ENCODE peak calls at places on chromosomes 2 and 18, in nine cellular contexts. One of them, this sample, is unnamed. For H3K36me3 and H3K9me3, the result is how much of the 10 kb centered on the place peaks cover.

GRCh38 chr2:70069049-70069448 is 18.2 kb upstream of the PCBP1 start:
- DNase-seq in neuronal stem cell: no peak
- DNase-seq in aorta: no peak
- DNase-seq in heart left ventricle: no peak
- DNase-seq in body of pancreas: no peak
- DNase-seq in esophagus squamous epithelium: no peak
- DNase-seq in CD8-positive, alpha-beta T cell: peak
- DNase-seq in MM.1S: peak
- DNase-seq in spleen: no peak
- DNase-seq in this sample: peak

GRCh38 chr2:232653441-232653840 is 20.0 kb downstream of the EFHD1 start:
- DNase-seq in neuronal stem cell: no peak
- DNase-seq in aorta: no peak
- DNase-seq in heart left ventricle: no peak
- DNase-seq in body of pancreas: no peak
- DNase-seq in esophagus squamous epithelium: no peak
- DNase-seq in CD8-positive, alpha-beta T cell: no peak
- DNase-seq in MM.1S: no peak
- DNase-seq in spleen: no peak
- DNase-seq in this sample: no peak

GRCh38 chr2:151803811-151804210 is 24.4 kb downstream of the ARL5A start:
- DNase-seq in neuronal stem cell: no peak
- DNase-seq in aorta: no peak
- DNase-seq in heart left ventricle: no peak
- DNase-seq in body of pancreas: no peak
- DNase-seq in esophagus squamous epithelium: no peak
- DNase-seq in CD8-positive, alpha-beta T cell: no peak
- DNase-seq in MM.1S: no peak
- DNase-seq in spleen: no peak
- DNase-seq in this sample: no peak

GRCh38 chr2:107712857-107713256 is 113.8 kb upstream of the RGPD4 start:
- DNase-seq in neuronal stem cell: no peak
- DNase-seq in aorta: no peak
- DNase-seq in heart left ventricle: no peak
- DNase-seq in body of pancreas: no peak
- DNase-seq in esophagus squamous epithelium: no peak
- DNase-seq in CD8-positive, alpha-beta T cell: no peak
- DNase-seq in MM.1S: peak
- DNase-seq in spleen: no peak
- DNase-seq in this sample: no peak

GRCh38 chr2:205461678-205462665 is 220.3 kb upstream of the NRP2 start:
- DNase-seq in neuronal stem cell: no peak
- DNase-seq in aorta: no peak
- DNase-seq in heart left ventricle: no peak
- DNase-seq in body of pancreas: no peak
- DNase-seq in esophagus squamous epithelium: no peak
- DNase-seq in CD8-positive, alpha-beta T cell: no peak
- DNase-seq in MM.1S: no peak
- DNase-seq in spleen: no peak
- DNase-seq in this sample: no peak

GRCh38 chr2:24409166-24409565 is 48.8 kb upstream of the ITSN2 start:
- DNase-seq in neuronal stem cell: no peak
- DNase-seq in aorta: no peak
- DNase-seq in heart left ventricle: no peak
- DNase-seq in body of pancreas: no peak
- DNase-seq in esophagus squamous epithelium: no peak
- DNase-seq in CD8-positive, alpha-beta T cell: no peak
- DNase-seq in MM.1S: no peak
- DNase-seq in spleen: no peak
- DNase-seq in this sample: no peak

GRCh38 chr2:27378096-27378808 is 2.3 kb downstream of the ZNF513 start:
- DNase-seq in neuronal stem cell: no peak
- DNase-seq in aorta: no peak
- DNase-seq in heart left ventricle: peak
- DNase-seq in body of pancreas: peak
- DNase-seq in esophagus squamous epithelium: no peak
- DNase-seq in CD8-positive, alpha-beta T cell: peak
- DNase-seq in MM.1S: no peak
- DNase-seq in spleen: peak
- DNase-seq in this sample: no peak

GRCh38 chr18:60675801-60676200 is 303.2 kb upstream of the MC4R start:
- DNase-seq in neuronal stem cell: no peak
- DNase-seq in aorta: no peak
- DNase-seq in heart left ventricle: no peak
- DNase-seq in body of pancreas: peak
- DNase-seq in esophagus squamous epithelium: no peak
- DNase-seq in CD8-positive, alpha-beta T cell: no peak
- DNase-seq in MM.1S: no peak
- DNase-seq in spleen: no peak
- DNase-seq in this sample: no peak

GRCh38 chr2:11344956-11345671 is 678 bp upstream of the ROCK2 start:
- DNase-seq in neuronal stem cell: peak
- DNase-seq in aorta: peak
- DNase-seq in heart left ventricle: peak
- DNase-seq in body of pancreas: peak
- DNase-seq in esophagus squamous epithelium: no peak
- DNase-seq in CD8-positive, alpha-beta T cell: no peak
- DNase-seq in MM.1S: peak
- DNase-seq in spleen: no peak
- DNase-seq in this sample: peak

GRCh38 chr2:4976407-4976806 is 715.8 kb upstream of the SOX11 start:
- DNase-seq in neuronal stem cell: no peak
- DNase-seq in aorta: no peak
- DNase-seq in heart left ventricle: no peak
- DNase-seq in body of pancreas: no peak
- DNase-seq in esophagus squamous epithelium: no peak
- DNase-seq in CD8-positive, alpha-beta T cell: no peak
- DNase-seq in MM.1S: no peak
- DNase-seq in spleen: no peak
- DNase-seq in this sample: no peak

GRCh38 chr2:138421315-138421970 is 80.1 kb upstream of the SPOPL start:
- DNase-seq in neuronal stem cell: no peak
- DNase-seq in aorta: no peak
- DNase-seq in heart left ventricle: no peak
- DNase-seq in body of pancreas: no peak
- DNase-seq in esophagus squamous epithelium: no peak
- DNase-seq in CD8-positive, alpha-beta T cell: no peak
- DNase-seq in MM.1S: no peak
- DNase-seq in spleen: no peak
- DNase-seq in this sample: no peak

GRCh38 chr2:173286153-173286809 is 68.4 kb upstream of the CDCA7 start:
- DNase-seq in neuronal stem cell: no peak
- DNase-seq in aorta: no peak
- DNase-seq in heart left ventricle: no peak
- DNase-seq in body of pancreas: no peak
- DNase-seq in esophagus squamous epithelium: no peak
- DNase-seq in CD8-positive, alpha-beta T cell: no peak
- DNase-seq in MM.1S: no peak
- DNase-seq in spleen: no peak
- DNase-seq in this sample: no peak

GRCh38 chr2:111659361-111660281 is 224.4 kb downstream of the ANAPC1 start:
- DNase-seq in neuronal stem cell: no peak
- DNase-seq in aorta: peak
- DNase-seq in heart left ventricle: peak
- DNase-seq in body of pancreas: peak
- DNase-seq in esophagus squamous epithelium: peak
- DNase-seq in CD8-positive, alpha-beta T cell: no peak
- DNase-seq in MM.1S: peak
- DNase-seq in spleen: no peak
- DNase-seq in this sample: peak

GRCh38 chr2:212712466-212712865 is 173.9 kb upstream of the ERBB4 start:
- DNase-seq in neuronal stem cell: no peak
- DNase-seq in aorta: no peak
- DNase-seq in heart left ventricle: no peak
- DNase-seq in body of pancreas: no peak
- DNase-seq in esophagus squamous epithelium: no peak
- DNase-seq in CD8-positive, alpha-beta T cell: no peak
- DNase-seq in MM.1S: no peak
- DNase-seq in spleen: no peak
- DNase-seq in this sample: no peak

GRCh38 chr18:37385846-37386435 is 179.7 kb downstream of the CELF4 start:
- DNase-seq in neuronal stem cell: peak
- DNase-seq in aorta: no peak
- DNase-seq in heart left ventricle: no peak
- DNase-seq in body of pancreas: no peak
- DNase-seq in esophagus squamous epithelium: no peak
- DNase-seq in CD8-positive, alpha-beta T cell: no peak
- DNase-seq in MM.1S: peak
- DNase-seq in spleen: no peak
- DNase-seq in this sample: no peak

GRCh38 chr2:38959464-38959863 is 69.8 kb downstream of the ARHGEF33 start:
- DNase-seq in neuronal stem cell: no peak
- DNase-seq in aorta: no peak
- DNase-seq in heart left ventricle: peak
- DNase-seq in body of pancreas: no peak
- DNase-seq in esophagus squamous epithelium: no peak
- DNase-seq in CD8-positive, alpha-beta T cell: no peak
- DNase-seq in MM.1S: no peak
- DNase-seq in spleen: peak
- DNase-seq in this sample: no peak

GRCh38 chr18:23523429-23524212 is 20.3 kb downstream of the RMC1 start:
- DNase-seq in neuronal stem cell: no peak
- DNase-seq in aorta: peak
- DNase-seq in heart left ventricle: no peak
- DNase-seq in body of pancreas: no peak
- DNase-seq in esophagus squamous epithelium: no peak
- DNase-seq in CD8-positive, alpha-beta T cell: no peak
- DNase-seq in MM.1S: no peak
- DNase-seq in spleen: no peak
- DNase-seq in this sample: no peak

GRCh38 chr18:53819174-53819573 is 405.3 kb downstream of the MBD2 start:
- DNase-seq in neuronal stem cell: no peak
- DNase-seq in aorta: no peak
- DNase-seq in heart left ventricle: peak
- DNase-seq in body of pancreas: no peak
- DNase-seq in esophagus squamous epithelium: no peak
- DNase-seq in CD8-positive, alpha-beta T cell: no peak
- DNase-seq in MM.1S: no peak
- DNase-seq in spleen: no peak
- DNase-seq in this sample: no peak

DNA sequence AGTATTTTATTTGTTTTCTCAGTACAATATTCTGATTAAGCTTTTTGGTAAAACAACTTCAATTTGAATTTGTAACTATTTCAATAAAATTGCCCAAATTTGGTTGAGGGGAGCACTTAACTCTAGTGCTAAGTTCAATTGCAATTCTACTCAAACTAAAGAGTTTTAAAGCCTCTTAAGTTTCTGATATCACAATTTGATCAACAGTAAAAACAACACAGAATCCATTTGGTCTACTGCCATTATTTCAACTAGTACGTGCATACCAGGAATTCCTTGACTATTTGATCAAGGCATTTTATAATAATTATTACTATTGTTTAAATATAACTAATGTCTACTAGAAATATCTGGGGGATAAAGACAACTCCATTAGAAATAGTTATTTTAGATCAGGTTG is 150.9 kb downstream of the ROCK1 start:
- DNase-seq in neuronal stem cell: no peak
- DNase-seq in aorta: no peak
- DNase-seq in heart left ventricle: no peak
- DNase-seq in body of pancreas: no peak
- DNase-seq in esophagus squamous epithelium: no peak
- DNase-seq in CD8-positive, alpha-beta T cell: no peak
- DNase-seq in MM.1S: no peak
- DNase-seq in spleen: no peak
- DNase-seq in this sample: no peak
- H3K36me3 ChIP-seq in neuronal stem cell: under half
- H3K36me3 ChIP-seq in aorta: under half
- H3K36me3 ChIP-seq in heart left ventricle: under half
- H3K36me3 ChIP-seq in body of pancreas: under half
- H3K36me3 ChIP-seq in esophagus squamous epithelium: under half
- H3K36me3 ChIP-seq in CD8-positive, alpha-beta T cell: under half
- H3K36me3 ChIP-seq in MM.1S: under half
- H3K36me3 ChIP-seq in spleen: half or more
- H3K36me3 ChIP-seq in this sample: under half

GRCh38 chr2:47190188-47190818 is 35.2 kb upstream of the STPG4 start:
- DNase-seq in neuronal stem cell: no peak
- DNase-seq in aorta: no peak
- DNase-seq in heart left ventricle: no peak
- DNase-seq in body of pancreas: no peak
- DNase-seq in esophagus squamous epithelium: no peak
- DNase-seq in CD8-positive, alpha-beta T cell: no peak
- DNase-seq in MM.1S: no peak
- DNase-seq in spleen: no peak
- DNase-seq in this sample: no peak
- H3K27ac ChIP-seq in neuronal stem cell: no peak
- H3K27ac ChIP-seq in aorta: peak
- H3K27ac ChIP-seq in heart left ventricle: no peak
- H3K27ac ChIP-seq in body of pancreas: no peak
- H3K27ac ChIP-seq in esophagus squamous epithelium: no peak
- H3K27ac ChIP-seq in CD8-positive, alpha-beta T cell: no peak
- H3K27ac ChIP-seq in MM.1S: no peak
- H3K27ac ChIP-seq in spleen: no peak
- H3K27ac ChIP-seq in this sample: peak

DNA sequence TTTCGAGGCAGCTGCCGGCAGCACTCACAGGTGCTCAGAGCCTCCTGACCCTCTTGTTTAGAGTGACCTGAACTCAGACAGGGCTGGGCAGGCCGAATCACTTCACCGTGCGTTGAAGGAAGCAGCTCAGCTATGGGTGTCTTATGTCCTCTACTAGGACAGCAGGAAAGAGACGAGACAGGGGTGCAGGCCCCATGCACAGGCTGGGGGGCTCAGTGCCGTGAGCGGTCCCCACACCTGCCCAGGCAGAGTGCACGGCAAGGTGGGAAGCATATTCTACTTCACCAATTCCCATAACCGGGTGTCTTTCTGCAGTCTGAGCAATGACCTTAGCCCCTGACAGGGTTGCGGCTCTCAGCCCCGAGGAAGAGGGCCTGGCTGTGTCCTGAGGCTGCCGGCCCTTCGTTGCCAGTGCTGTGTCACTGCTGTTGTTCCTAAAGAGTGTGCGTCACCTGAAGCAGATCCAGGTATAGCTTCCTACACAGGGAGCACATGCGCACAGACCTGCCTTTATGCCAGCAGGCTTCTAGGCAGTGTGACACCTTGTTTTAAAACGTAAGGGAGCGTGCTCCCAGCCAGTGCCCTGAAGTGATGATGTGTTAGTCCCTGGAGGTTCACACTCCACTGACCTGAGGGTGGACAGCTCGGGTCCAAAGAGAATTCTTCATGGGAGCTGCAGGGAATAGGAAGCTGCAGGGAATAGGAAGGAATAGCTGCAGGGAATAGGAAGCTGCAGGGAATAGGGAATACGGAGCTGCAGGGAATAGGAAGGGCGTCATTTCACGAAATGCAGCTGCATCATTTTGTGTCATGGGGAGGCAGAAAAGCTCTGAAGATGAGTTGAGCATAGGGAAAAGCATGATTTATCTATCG is 207.9 kb upstream of the SALL3 start:
- DNase-seq in neuronal stem cell: no peak
- DNase-seq in aorta: no peak
- DNase-seq in heart left ventricle: no peak
- DNase-seq in body of pancreas: no peak
- DNase-seq in esophagus squamous epithelium: no peak
- DNase-seq in CD8-positive, alpha-beta T cell: peak
- DNase-seq in MM.1S: no peak
- DNase-seq in spleen: no peak
- DNase-seq in this sample: no peak
- H3K9me3 ChIP-seq in neuronal stem cell: under half
- H3K9me3 ChIP-seq in aorta: under half
- H3K9me3 ChIP-seq in heart left ventricle: under half
- H3K9me3 ChIP-seq in body of pancreas: under half
- H3K9me3 ChIP-seq in esophagus squamous epithelium: under half
- H3K9me3 ChIP-seq in CD8-positive, alpha-beta T cell: under half
- H3K9me3 ChIP-seq in MM.1S: under half
- H3K9me3 ChIP-seq in spleen: under half
- H3K9me3 ChIP-seq in this sample: under half

GRCh38 chr2:61249521-61250071 is 87.6 kb downstream of the C2orf74 start:
- DNase-seq in neuronal stem cell: no peak
- DNase-seq in aorta: no peak
- DNase-seq in heart left ventricle: no peak
- DNase-seq in body of pancreas: no peak
- DNase-seq in esophagus squamous epithelium: no peak
- DNase-seq in CD8-positive, alpha-beta T cell: no peak
- DNase-seq in MM.1S: no peak
- DNase-seq in spleen: no peak
- DNase-seq in this sample: no peak
- H3K36me3 ChIP-seq in neuronal stem cell: under half
- H3K36me3 ChIP-seq in aorta: under half
- H3K36me3 ChIP-seq in heart left ventricle: half or more
- H3K36me3 ChIP-seq in body of pancreas: under half
- H3K36me3 ChIP-seq in esophagus squamous epithelium: half or more
- H3K36me3 ChIP-seq in CD8-positive, alpha-beta T cell: under half
- H3K36me3 ChIP-seq in MM.1S: under half
- H3K36me3 ChIP-seq in spleen: half or more
- H3K36me3 ChIP-seq in this sample: under half